ENCODE peak calls at places on chromosome 16, in ten cellular contexts. A is CD4-positive, alpha-beta memory T cell; M is effector memory CD4-positive, alpha-beta T cell; D is left ventricle myocardium inferior; N is effector CD8-positive, alpha-beta T cell; Q is iPS-NIHi11; V is RCC 7860; P is transverse colon; K is mesenchymal stem cell; F is AG08395. Y is an unnamed sample.

GRCh38 chr16:50309527-50310307 is 43.4 kb downstream of the ADCY7 start:
- DNase-seq in A (no peak), M (no peak), D (no peak), N (no peak), Q (peak), V (no peak), P (no peak), K (no peak), F (no peak), Y (no peak)

GRCh38 chr16:2519711-2520080 is 475 bp upstream of the AMDHD2 start:
- DNase-seq in A (no peak), M (no peak), D (no peak), N (no peak), Q (no peak), V (no peak), P (no peak), K (no peak), F (no peak), Y (no peak)

GRCh38 chr16:88325087-88325750 is 57.5 kb upstream of the ZNF469 start:
- DNase-seq in A (no peak), M (no peak), D (no peak), N (no peak), Q (no peak), V (no peak), P (no peak), K (no peak), F (no peak), Y (no peak)

GRCh38 chr16:57115504-57116182 is 23.3 kb downstream of the CPNE2 start:
- DNase-seq in A (no peak), M (no peak), D (peak), N (no peak), Q (peak), V (no peak), P (no peak), K (no peak), F (no peak), Y (no peak)

GRCh38 chr16:11141409-11142260 is 114.4 kb downstream of the SOCS1 start:
- DNase-seq in A (no peak), M (no peak), D (no peak), N (no peak), Q (no peak), V (peak), P (no peak), K (no peak), F (no peak), Y (no peak)

GRCh38 chr16:342455-343213 is 9.9 kb downstream of the AXIN1 start:
- DNase-seq in A (no peak), M (no peak), D (no peak), N (no peak), Q (no peak), V (no peak), P (no peak), K (no peak), F (no peak), Y (no peak)

GRCh38 chr16:49921106-49921505 is 65.2 kb upstream of the ZNF423 start:
- DNase-seq in A (no peak), M (no peak), D (no peak), N (no peak), Q (no peak), V (no peak), P (no peak), K (no peak), F (no peak), Y (no peak)

GRCh38 chr16:84888450-84888849 is 68.7 kb downstream of the CRISPLD2 start:
- DNase-seq in A (no peak), M (no peak), D (no peak), N (no peak), Q (no peak), V (peak), P (no peak), K (no peak), F (no peak), Y (no peak)

GRCh38 chr16:83870830-83871229 is 28.1 kb upstream of the MLYCD start:
- DNase-seq in A (no peak), M (no peak), D (no peak), N (no peak), Q (no peak), V (no peak), P (no peak), K (no peak), F (no peak), Y (no peak)

GRCh38 chr16:8892101-8892575 is 10.0 kb downstream of the LITAFD start:
- DNase-seq in A (no peak), M (no peak), D (no peak), N (no peak), Q (no peak), V (no peak), P (no peak), K (no peak), F (no peak), Y (no peak)

GRCh38 chr16:67277294-67277998 is 1.9 kb upstream of the PLEKHG4 start:
- DNase-seq in A (no peak), M (no peak), D (no peak), N (no peak), Q (no peak), V (peak), P (peak), K (peak), F (peak), Y (no peak)

GRCh38 chr16:9597967-9598730 is 506.7 kb downstream of the HAPSTR1 start:
- DNase-seq in A (no peak), M (no peak), D (no peak), N (no peak), Q (no peak), V (no peak), P (no peak), K (no peak), F (no peak), Y (no peak)

GRCh38 chr16:85949787-85950186 is 50.8 kb downstream of the IRF8 start:
- DNase-seq in A (no peak), M (no peak), D (no peak), N (no peak), Q (no peak), V (no peak), P (no peak), K (no peak), F (no peak), Y (no peak)

GRCh38 chr16:79146-80054 is 1.4 kb downstream of the MPG start:
- DNase-seq in A (no peak), M (no peak), D (no peak), N (no peak), Q (no peak), V (no peak), P (no peak), K (peak), F (no peak), Y (no peak)

GRCh38 chr16:49601541-49601940 is 227.9 kb downstream of the C16orf78 start:
- DNase-seq in A (no peak), M (no peak), D (no peak), N (no peak), Q (no peak), V (no peak), P (no peak), K (no peak), F (no peak), Y (no peak)

GRCh38 chr16:2753523-2754020 is 1.1 kb downstream of the SRRM2 start:
- DNase-seq in A (no peak), M (no peak), D (no peak), N (no peak), Q (no peak), V (no peak), P (no peak), K (peak), F (no peak), Y (no peak)

GRCh38 chr16:87012954-87013938 is 303.9 kb downstream of the C16orf95 start:
- DNase-seq in A (no peak), M (no peak), D (no peak), N (no peak), Q (no peak), V (no peak), P (no peak), K (no peak), F (no peak), Y (no peak)

GRCh38 chr16:53664724-53665345 is 38.8 kb downstream of the RPGRIP1L start:
- DNase-seq in A (no peak), M (no peak), D (no peak), N (no peak), Q (no peak), V (no peak), P (no peak), K (peak), F (peak), Y (no peak)

GRCh38 chr16:86575754-86576557 is 2.4 kb upstream of the FOXL1 start:
- DNase-seq in A (no peak), M (no peak), D (peak), N (no peak), Q (peak), V (peak), P (peak), K (peak), F (peak), Y (no peak)

GRCh38 chr16:5502467-5502869 is 404.9 kb upstream of the EEF2KMT start:
- DNase-seq in A (no peak), M (no peak), D (no peak), N (no peak), Q (peak), V (peak), P (peak), K (no peak), F (no peak), Y (no peak)

GRCh38 chr16:89024546-89024945 is 47.5 kb upstream of the CBFA2T3 start:
- DNase-seq in A (no peak), M (no peak), D (no peak), N (no peak), Q (no peak), V (no peak), P (no peak), K (no peak), F (no peak), Y (no peak)

GRCh38 chr16:84595052-84595481 is 22.8 kb downstream of the COTL1 start:
- DNase-seq in A (no peak), M (no peak), D (no peak), N (no peak), Q (no peak), V (no peak), P (peak), K (no peak), F (no peak), Y (no peak)

GRCh38 chr16:19555938-19556778 is 655 bp downstream of the VPS35L start:
- DNase-seq in A (peak), M (no peak), D (no peak), N (no peak), Q (peak), V (no peak), P (peak), K (peak), F (peak), Y (no peak)

GRCh38 chr16:11198817-11199216 is 57.2 kb downstream of the SOCS1 start:
- DNase-seq in A (no peak), M (no peak), D (no peak), N (no peak), Q (no peak), V (no peak), P (peak), K (no peak), F (no peak), Y (no peak)

GRCh38 chr16:51137097-51137496 is 14.0 kb downstream of the SALL1 start:
- DNase-seq in A (no peak), M (no peak), D (no peak), N (no peak), Q (no peak), V (no peak), P (no peak), K (no peak), F (no peak), Y (no peak)

GRCh38 chr16:57503366-57503765 is 17.1 kb upstream of the DOK4 start:
- DNase-seq in A (no peak), M (no peak), D (no peak), N (no peak), Q (peak), V (no peak), P (no peak), K (no peak), F (no peak), Y (peak)

GRCh38 chr16:57616871-57617270 is 11.6 kb upstream of the ADGRG1 start:
- DNase-seq in A (no peak), M (no peak), D (no peak), N (no peak), Q (no peak), V (no peak), P (no peak), K (no peak), F (no peak), Y (no peak)

GRCh38 chr16:9275816-9276354 is 184.4 kb downstream of the HAPSTR1 start:
- DNase-seq in A (no peak), M (no peak), D (no peak), N (no peak), Q (no peak), V (no peak), P (no peak), K (no peak), F (no peak), Y (no peak)

GRCh38 chr16:84543931-84544776 is 39.7 kb upstream of the MEAK7 start:
- DNase-seq in A (no peak), M (no peak), D (no peak), N (no peak), Q (no peak), V (no peak), P (peak), K (no peak), F (no peak), Y (no peak)

GRCh38 chr16:22220076-22220453 is 14.0 kb downstream of the EEF2K start:
- DNase-seq in A (no peak), M (no peak), D (peak), N (no peak), Q (no peak), V (no peak), P (peak), K (peak), F (peak), Y (no peak)

GRCh38 chr16:71205482-71206131 is 24.9 kb downstream of the HYDIN start:
- DNase-seq in A (no peak), M (no peak), D (peak), N (no peak), Q (no peak), V (no peak), P (no peak), K (no peak), F (no peak), Y (no peak)

GRCh38 chr16:30605148-30605547 is 5.0 kb downstream of the ZNF689 start:
- DNase-seq in A (no peak), M (no peak), D (no peak), N (no peak), Q (no peak), V (no peak), P (no peak), K (no peak), F (no peak), Y (no peak)